ENCODE peak calls at places on chromosomes 12 and 14, in ten cellular contexts. K is body of pancreas, S is Panc1, W is endodermal cell, E is PC-3, V is heart left ventricle, A is AG04450, T is transverse colon, J is heart right ventricle, B is tibial nerve. R is an unnamed sample. For H3K27me3, the result is how much of the 10 kb centered on the place peaks cover.

GRCh38 chr12:76586764-76587395 is 27.3 kb upstream of the OSBPL8 start:
- DNase-seq in K (no peak), S (peak), W (no peak), E (peak), V (no peak), A (peak), T (peak), J (peak), B (no peak), R (no peak)

GRCh38 chr12:6532927-6533652 is 1.2 kb upstream of the GAPDH start:
- DNase-seq in K (peak), S (no peak), W (peak), E (peak), V (peak), A (no peak), T (peak), J (peak), B (no peak), R (no peak)

GRCh38 chr14:61284001-61284400 is 2.9 kb upstream of the TMEM30B start:
- DNase-seq in K (no peak), S (no peak), W (no peak), E (no peak), V (no peak), A (no peak), T (no peak), J (no peak), B (no peak), R (no peak)

GRCh38 chr12:128942960-128943477 is 89.7 kb downstream of the GLT1D1 start:
- DNase-seq in K (no peak), S (no peak), W (no peak), E (no peak), V (no peak), A (no peak), T (no peak), J (no peak), B (no peak), R (no peak)

GRCh38 chr14:61435563-61436337 is 114.4 kb downstream of the PRKCH start:
- DNase-seq in K (no peak), S (no peak), W (no peak), E (no peak), V (no peak), A (no peak), T (no peak), J (no peak), B (no peak), R (no peak)

GRCh38 chr12:121346747-121347146 is 5.5 kb downstream of the ANAPC5 start:
- DNase-seq in K (no peak), S (no peak), W (no peak), E (no peak), V (no peak), A (no peak), T (no peak), J (no peak), B (no peak), R (no peak)

GRCh38 chr14:82667006-82667405 is 1133.4 kb upstream of the SEL1L start:
- DNase-seq in K (no peak), S (no peak), W (no peak), E (no peak), V (no peak), A (no peak), T (no peak), J (peak), B (no peak), R (no peak)

GRCh38 chr12:10982244-10982643 is 4.5 kb downstream of the TAS2R50 start:
- DNase-seq in K (no peak), S (no peak), W (no peak), E (no peak), V (no peak), A (no peak), T (no peak), J (no peak), B (no peak), R (no peak)

GRCh38 chr12:31959701-31960391 is 631 bp downstream of the RESF1 start:
- DNase-seq in K (peak), S (peak), W (no peak), E (peak), V (peak), A (peak), T (peak), J (peak), B (peak), R (peak)

GRCh38 chr14:50675597-50675996 is 7.5 kb upstream of the SAV1 start:
- DNase-seq in K (no peak), S (no peak), W (no peak), E (peak), V (no peak), A (no peak), T (no peak), J (no peak), B (no peak), R (no peak)
- H3K4me3 ChIP-seq in K (no peak), S (no peak), W (no peak), E (no peak), V (no peak), A (no peak), T (no peak), J (no peak), B (no peak), R (no peak)

GRCh38 chr12:28108599-28108998 is 81.7 kb upstream of the CCDC91 start:
- DNase-seq in K (no peak), S (no peak), W (no peak), E (no peak), V (no peak), A (no peak), T (no peak), J (no peak), B (no peak), R (no peak)

GRCh38 chr12:28104893-28105864 is 85.1 kb upstream of the CCDC91 start:
- DNase-seq in K (no peak), S (no peak), W (no peak), E (no peak), V (no peak), A (no peak), T (no peak), J (no peak), B (no peak), R (no peak)

GRCh38 chr12:28114488-28114887 is 75.8 kb upstream of the CCDC91 start:
- DNase-seq in K (no peak), S (peak), W (no peak), E (peak), V (no peak), A (no peak), T (no peak), J (no peak), B (no peak), R (no peak)

GRCh38 chr12:28107679-28108078 is 82.6 kb upstream of the CCDC91 start:
- DNase-seq in K (no peak), S (no peak), W (no peak), E (no peak), V (no peak), A (no peak), T (no peak), J (no peak), B (no peak), R (no peak)

GRCh38 chr12:28110329-28110728 is 79.9 kb upstream of the CCDC91 start:
- DNase-seq in K (no peak), S (no peak), W (no peak), E (peak), V (no peak), A (no peak), T (no peak), J (no peak), B (no peak), R (no peak)
- TF ChIP-seq CTCF in K (no peak), S (peak), W (peak), E (peak), V (no peak), A (no peak), T (no peak), J (no peak), B (no peak), R (no peak)

GRCh38 chr12:24560867-24561266 is 388.0 kb downstream of the BCAT1 start:
- DNase-seq in K (no peak), S (no peak), W (no peak), E (no peak), V (no peak), A (no peak), T (no peak), J (no peak), B (no peak), R (no peak)

GRCh38 chr12:24560192-24560591 is 388.7 kb downstream of the BCAT1 start:
- DNase-seq in K (no peak), S (no peak), W (no peak), E (no peak), V (no peak), A (no peak), T (no peak), J (no peak), B (no peak), R (no peak)

GRCh38 chr12:24562761-24563392 is 386.0 kb downstream of the BCAT1 start:
- DNase-seq in K (peak), S (no peak), W (peak), E (no peak), V (peak), A (no peak), T (peak), J (peak), B (no peak), R (no peak)

GRCh38 chr12:24561411-24561871 is 387.5 kb downstream of the BCAT1 start:
- DNase-seq in K (no peak), S (no peak), W (no peak), E (no peak), V (no peak), A (no peak), T (peak), J (no peak), B (no peak), R (no peak)

DNA sequence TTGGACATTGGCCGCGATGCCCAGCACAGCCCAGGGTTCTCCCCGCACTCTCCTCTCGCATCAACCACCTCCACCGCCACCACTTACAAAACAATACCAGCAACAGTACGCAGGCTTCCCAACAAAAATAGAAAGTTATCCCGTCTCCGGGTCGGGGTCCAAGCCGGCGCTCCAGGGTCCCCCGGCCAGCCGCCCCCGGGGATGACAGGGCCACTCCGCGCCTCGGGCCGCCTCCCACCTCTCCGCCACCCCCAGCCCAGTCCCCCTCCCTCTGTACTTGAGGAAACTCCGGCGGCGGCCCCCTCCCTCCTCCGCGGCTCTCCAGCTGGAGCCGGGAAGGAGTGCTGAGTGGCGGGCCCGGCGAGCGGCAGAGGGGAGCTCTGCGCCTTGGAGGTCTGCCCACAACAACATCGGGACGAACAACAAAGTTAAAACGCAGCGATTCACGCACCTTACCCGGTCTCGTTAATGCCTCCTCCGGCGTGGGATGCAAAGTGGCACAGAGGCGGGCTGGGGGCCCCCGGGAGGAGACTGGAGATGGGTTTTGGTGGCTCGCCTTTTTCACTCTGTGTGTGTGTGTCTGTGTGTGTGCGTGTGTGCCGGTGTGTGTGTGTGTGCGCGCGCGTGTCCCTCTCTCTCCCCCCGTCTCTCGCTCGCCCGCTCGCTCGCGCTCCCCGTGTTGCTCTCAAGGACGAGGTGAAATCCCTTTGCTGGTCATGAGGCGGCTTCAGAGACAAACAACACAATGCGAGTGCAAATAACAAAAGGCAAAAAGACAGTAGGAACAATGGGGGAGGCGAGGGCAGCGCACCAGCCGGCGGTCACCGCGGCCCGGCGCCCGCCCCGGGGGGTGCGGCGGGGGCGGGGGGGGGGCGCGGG is 386.8 kb downstream of the BCAT1 start:
- DNase-seq in K (peak), S (no peak), W (peak), E (no peak), V (peak), A (no peak), T (peak), J (peak), B (peak), R (no peak)
- H3K27me3 ChIP-seq in K (under half), S (half or more), W (under half), E (half or more), V (under half), A (under half), T (half or more), J (under half), B (under half), R (under half)

GRCh38 chr14:53161758-53162512 is 8.8 kb upstream of the DDHD1 start:
- DNase-seq in K (no peak), S (no peak), W (no peak), E (no peak), V (no peak), A (no peak), T (no peak), J (no peak), B (no peak), R (no peak)
- H3K4me3 ChIP-seq in K (no peak), S (no peak), W (no peak), E (no peak), V (no peak), A (no peak), T (no peak), J (no peak), B (no peak), R (no peak)

DNA sequence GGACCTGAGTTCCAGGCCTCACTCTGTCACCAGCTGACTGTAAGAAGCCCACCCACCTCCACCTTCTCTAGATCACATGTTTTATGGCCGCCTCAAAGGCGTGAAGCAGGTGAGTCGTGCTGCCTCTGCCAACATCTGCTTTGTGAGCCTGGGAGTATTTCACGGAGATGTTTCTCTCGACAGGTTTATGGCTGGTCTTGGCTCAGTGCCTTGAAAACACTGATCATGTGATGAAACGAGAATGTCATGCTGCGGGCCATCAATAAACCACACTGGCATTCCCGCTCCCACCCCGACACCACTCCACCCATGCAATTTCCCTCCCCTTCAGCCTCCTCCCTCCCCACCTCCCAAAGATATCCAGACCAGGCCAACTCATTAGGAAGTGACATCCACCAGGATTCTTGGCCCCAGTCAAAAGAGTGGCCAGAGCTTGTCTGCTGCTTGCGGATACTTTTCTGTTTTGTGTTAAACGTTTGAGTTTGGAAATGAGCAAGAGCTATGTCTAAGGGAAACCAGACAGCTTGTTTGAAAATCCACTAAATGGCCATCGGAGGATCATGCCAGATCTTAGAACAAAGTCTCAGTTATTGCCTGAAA is 53.8 kb upstream of the NTF3 start:
- DNase-seq in K (peak), S (no peak), W (no peak), E (peak), V (no peak), A (no peak), T (peak), J (no peak), B (no peak), R (no peak)
- TF ChIP-seq CTCF in K (no peak), S (no peak), W (no peak), E (no peak), V (no peak), A (no peak), T (no peak), J (no peak), B (no peak), R (no peak)

GRCh38 chr14:73239463-73240241 is 2.3 kb downstream of the PAPLN start:
- DNase-seq in K (peak), S (no peak), W (peak), E (peak), V (no peak), A (no peak), T (peak), J (peak), B (peak), R (no peak)
- H3K27me3 ChIP-seq in K (under half), S (under half), W (half or more), E (under half), V (under half), A (under half), T (under half), J (under half), B (under half), R (under half)

DNA sequence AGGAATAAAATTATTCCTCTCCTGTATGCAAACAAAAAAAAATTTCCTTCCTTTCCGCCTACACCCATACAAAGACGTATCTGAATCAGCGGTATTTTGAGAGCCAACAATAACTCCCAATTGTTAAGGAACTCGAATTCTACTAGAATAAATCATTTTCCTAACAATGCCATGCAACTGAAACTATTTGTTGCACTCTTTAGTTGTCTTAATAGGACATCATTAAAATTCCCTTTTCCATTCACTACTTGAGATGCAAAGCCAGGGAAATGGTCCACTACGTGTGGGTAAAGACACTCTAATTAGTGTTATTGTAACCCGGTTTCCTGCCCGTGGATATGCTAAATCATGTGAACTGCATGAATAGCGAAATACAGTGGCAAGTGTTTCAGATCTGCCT is 168.5 kb downstream of the PAWR start:
- DNase-seq in K (no peak), S (no peak), W (no peak), E (no peak), V (no peak), A (no peak), T (no peak), J (no peak), B (no peak), R (no peak)
- H3K4me3 ChIP-seq in K (no peak), S (no peak), W (no peak), E (no peak), V (no peak), A (no peak), T (no peak), J (no peak), B (no peak), R (peak)

GRCh38 chr12:25677180-25677937 is 124.3 kb upstream of the LMNTD1 start:
- DNase-seq in K (no peak), S (no peak), W (no peak), E (peak), V (no peak), A (no peak), T (no peak), J (no peak), B (no peak), R (no peak)
- TF ChIP-seq CTCF in K (peak), S (peak), W (no peak), E (peak), V (no peak), A (no peak), T (peak), J (peak), B (no peak), R (peak)

DNA sequence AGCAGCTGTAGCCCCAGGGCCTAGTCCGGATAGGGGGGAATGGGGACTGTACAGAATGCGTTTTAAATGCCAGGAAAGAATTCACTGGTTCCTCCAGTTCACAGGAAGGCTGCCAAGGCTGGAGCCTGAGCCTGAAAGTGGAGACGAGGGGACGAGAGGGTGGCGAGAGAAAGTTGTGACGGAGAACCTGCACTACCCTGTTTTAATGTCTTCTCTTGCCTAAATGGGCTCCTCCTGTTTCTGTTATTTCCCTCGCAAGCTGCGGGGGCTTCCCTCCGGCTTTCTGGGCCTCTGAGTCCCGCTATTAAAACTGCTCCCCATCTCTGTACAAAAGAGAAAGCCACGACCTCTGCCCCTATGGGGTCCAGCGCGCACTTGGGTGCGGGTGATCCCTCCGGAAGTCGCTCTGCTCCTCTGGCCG is 4.5 kb downstream of the C1QL4 start:
- DNase-seq in K (no peak), S (no peak), W (no peak), E (no peak), V (no peak), A (no peak), T (no peak), J (no peak), B (no peak), R (no peak)
- H3K27me3 ChIP-seq in K (under half), S (under half), W (half or more), E (under half), V (under half), A (under half), T (half or more), J (under half), B (half or more), R (under half)